ENCODE peak calls at places on chromosomes 4 and X, in eight cellular contexts. Q is RWPE2, V is A549, M is NB4, F is cardiac fibroblast, D is AG04450, B is gastrocnemius medialis, S is lower leg skin. I is an unnamed sample.

GRCh38 chrX:21800344-21800770 is 39.1 kb upstream of the MBTPS2 start:
- DNase-seq in V (no peak), F (peak), S (no peak), D (no peak), Q (no peak), B (peak), M (no peak), I (peak)

GRCh38 chr4:120718979-120719566 is 203.5 kb downstream of the PRDM5 start:
- DNase-seq in S (no peak), B (no peak), F (peak), M (peak), D (peak), V (no peak), Q (no peak), I (peak)

GRCh38 chr4:71126719-71127118 is 133.3 kb downstream of the DCK start:
- DNase-seq in B (no peak), S (no peak), M (no peak), F (peak), V (peak), Q (peak), D (peak), I (peak)

GRCh38 chr4:81421346-81422218 is 50.1 kb downstream of the RASGEF1B start:
- DNase-seq in F (peak), Q (no peak), S (peak), D (no peak), B (no peak), V (no peak), M (peak), I (peak)

GRCh38 chrX:72029473-72030411 is 102.0 kb downstream of the RTL5 start:
- DNase-seq in F (peak), B (no peak), M (no peak), D (peak), V (peak), S (no peak), Q (no peak), I (peak)

GRCh38 chrX:74325130-74326059 is 21.4 kb downstream of the ZCCHC13 start:
- DNase-seq in S (no peak), D (no peak), F (no peak), V (no peak), Q (no peak), M (peak), B (no peak), I (no peak)

GRCh38 chrX:108001218-108001814 is 19.1 kb upstream of the TEX13B start:
- DNase-seq in S (peak), V (peak), Q (no peak), D (peak), F (peak), B (peak), M (peak), I (peak)

GRCh38 chr4:137421796-137422195 is 110.5 kb downstream of the PCDH18 start:
- DNase-seq in M (peak), B (no peak), D (no peak), F (peak), Q (no peak), V (no peak), S (no peak), I (peak)

GRCh38 chr4:102585329-102585728 is 84.2 kb downstream of the NFKB1 start:
- DNase-seq in S (no peak), B (no peak), Q (no peak), V (no peak), D (no peak), M (no peak), F (no peak), I (no peak)

GRCh38 chr4:76747613-76748012 is 150.3 kb downstream of the SOWAHB start:
- DNase-seq in D (no peak), B (no peak), Q (no peak), S (no peak), V (no peak), M (no peak), F (no peak), I (peak)

GRCh38 chrX:153886915-153887314 is 942 bp upstream of the L1CAM start:
- DNase-seq in V (no peak), Q (no peak), F (no peak), M (no peak), D (no peak), B (no peak), S (no peak), I (no peak)

GRCh38 chr4:111512081-111512774 is 633.0 kb upstream of the FAM241A start:
- DNase-seq in S (no peak), M (peak), V (peak), Q (no peak), D (peak), B (no peak), F (peak), I (peak)

GRCh38 chrX:132615396-132616131 is 126.7 kb upstream of the MBNL3 start:
- DNase-seq in Q (no peak), F (peak), S (peak), B (no peak), D (no peak), M (peak), V (no peak), I (peak)

GRCh38 chr4:41969666-41970065 is 11.9 kb upstream of the DCAF4L1 start:
- DNase-seq in Q (no peak), S (no peak), D (no peak), B (no peak), V (no peak), M (peak), F (no peak), I (no peak)

GRCh38 chr4:176409627-176410026 is 89.9 kb downstream of the SPCS3 start:
- DNase-seq in V (no peak), M (no peak), Q (no peak), D (no peak), S (no peak), B (no peak), F (peak), I (peak)

GRCh38 chr4:15963568-15963967 is 593 bp upstream of the FGFBP2 start:
- DNase-seq in Q (no peak), F (no peak), V (no peak), S (no peak), M (peak), D (no peak), B (no peak), I (no peak)

GRCh38 chrX:74465424-74465823 is 44.1 kb downstream of the SLC16A2 start:
- DNase-seq in B (no peak), F (peak), V (no peak), Q (no peak), S (no peak), M (no peak), D (no peak), I (peak)

GRCh38 chr4:37765741-37766140 is 60.7 kb upstream of the PGM2 start:
- DNase-seq in B (no peak), S (no peak), F (no peak), V (no peak), Q (no peak), M (peak), D (no peak), I (no peak)

GRCh38 chr4:42412251-42412650 is 15.0 kb downstream of the SHISA3 start:
- DNase-seq in F (peak), Q (no peak), S (no peak), M (no peak), V (no peak), D (peak), B (no peak), I (peak)

GRCh38 chr4:176565044-176565443 is 227.7 kb downstream of the VEGFC start:
- DNase-seq in S (no peak), V (no peak), D (no peak), M (no peak), Q (no peak), F (peak), B (no peak), I (peak)

GRCh38 chr4:78627046-78627965 is 75.7 kb downstream of the ANXA3 start:
- DNase-seq in M (no peak), B (no peak), S (no peak), V (no peak), D (no peak), Q (no peak), F (no peak), I (no peak)

GRCh38 chrX:22194207-22194606 is 78.5 kb upstream of the CBLL2 start:
- DNase-seq in Q (no peak), M (no peak), D (no peak), S (no peak), V (no peak), F (no peak), B (no peak), I (no peak)

GRCh38 chrX:156004740-156005139 is 7.2 kb downstream of the IL9R start:
- DNase-seq in B (no peak), V (no peak), F (no peak), M (no peak), D (no peak), Q (no peak), S (no peak), I (no peak)

GRCh38 chr4:76216975-76217814 is 3.6 kb upstream of the SCARB2 start:
- DNase-seq in V (no peak), B (no peak), S (no peak), Q (no peak), D (no peak), M (no peak), F (no peak), I (no peak)

GRCh38 chr4:186587416-186588018 is 32.1 kb upstream of the MTNR1A start:
- DNase-seq in V (peak), F (peak), Q (no peak), S (peak), M (peak), B (no peak), D (peak), I (peak)

GRCh38 chrX:109872021-109872730 is 130.7 kb upstream of the TMEM164 start:
- DNase-seq in D (peak), B (no peak), S (no peak), V (no peak), F (no peak), M (no peak), Q (no peak), I (peak)

GRCh38 chrX:47723689-47724088 is 64.7 kb upstream of the UXT start:
- DNase-seq in F (no peak), D (no peak), Q (no peak), S (no peak), V (no peak), M (peak), B (no peak), I (no peak)

GRCh38 chr4:98689507-98690174 is 31.2 kb upstream of the TSPAN5 start:
- DNase-seq in D (no peak), V (no peak), F (no peak), B (no peak), S (no peak), Q (no peak), M (no peak), I (no peak)

GRCh38 chrX:31236231-31236630 is 164.4 kb upstream of the FTHL17 start:
- DNase-seq in V (no peak), D (no peak), F (no peak), Q (no peak), B (no peak), S (no peak), M (no peak), I (no peak)

GRCh38 chr4:54683616-54684346 is 26.0 kb downstream of the KIT start:
- DNase-seq in M (peak), F (peak), D (no peak), V (no peak), S (no peak), Q (no peak), B (no peak), I (peak)

GRCh38 chrX:136780738-136781137 is at the start of gene ARHGEF6:
- DNase-seq in F (peak), B (no peak), S (no peak), Q (no peak), V (no peak), D (no peak), M (peak), I (no peak)

GRCh38 chr4:110484767-110485166 is 8.8 kb downstream of the ENPEP start:
- DNase-seq in M (peak), Q (no peak), S (no peak), B (peak), F (peak), D (peak), V (no peak), I (peak)

GRCh38 chr4:155392486-155393184 is 15.9 kb upstream of the MAP9 start:
- DNase-seq in V (peak), S (no peak), B (no peak), F (peak), Q (no peak), D (peak), M (no peak), I (peak)

GRCh38 chr4:142940614-142941013 is 94.5 kb upstream of the INPP4B start:
- DNase-seq in S (no peak), D (no peak), M (no peak), F (no peak), B (no peak), V (no peak), Q (no peak), I (no peak)

GRCh38 chrX:155086202-155086840 is 15.0 kb downstream of the BRCC3 start:
- DNase-seq in B (no peak), S (no peak), F (peak), Q (no peak), M (peak), D (no peak), V (peak), I (peak)

GRCh38 chr4:107863850-107864371 is 39.2 kb downstream of the SGMS2 start:
- DNase-seq in M (no peak), B (no peak), S (no peak), F (peak), D (no peak), V (no peak), Q (peak), I (peak)
- TF ChIP-seq CTCF in M (no peak), B (no peak), S (no peak), F (no peak), D (no peak), V (no peak), Q (no peak), I (no peak)

GRCh38 chrX:69996102-69996468 is 53.7 kb downstream of the AWAT2 start:
- DNase-seq in V (no peak), S (no peak), D (no peak), B (no peak), M (no peak), F (no peak), Q (no peak), I (no peak)
- H3K4me3 ChIP-seq in V (no peak), S (no peak), D (no peak), B (no peak), M (no peak), F (no peak), Q (no peak), I (no peak)

GRCh38 chr4:173535165-173535737 is 5.2 kb upstream of the HAND2 start:
- DNase-seq in F (no peak), Q (no peak), S (no peak), B (no peak), M (no peak), D (no peak), V (no peak), I (no peak)

GRCh38 chr4:173538148-173538902 is 8.3 kb upstream of the HAND2 start:
- DNase-seq in Q (no peak), B (no peak), S (no peak), D (no peak), M (peak), V (no peak), F (no peak), I (peak)

GRCh38 chr4:173537628-173538147 is 7.7 kb upstream of the HAND2 start:
- DNase-seq in V (no peak), M (peak), Q (no peak), B (no peak), D (no peak), S (no peak), F (no peak), I (no peak)

GRCh38 chr4:173535932-173536331 is 5.9 kb upstream of the HAND2 start:
- DNase-seq in Q (no peak), M (no peak), S (no peak), B (no peak), D (no peak), V (no peak), F (no peak), I (no peak)

GRCh38 chr4:173536808-173537429 is 6.9 kb upstream of the HAND2 start:
- DNase-seq in B (no peak), D (no peak), M (no peak), V (no peak), S (no peak), Q (no peak), F (no peak), I (no peak)
- TF ChIP-seq CTCF in B (no peak), D (peak), M (peak), V (no peak), S (no peak), Q (peak), F (no peak), I (no peak)

GRCh38 chr4:185535818-185536729 is 767 bp upstream of the PDLIM3 start:
- DNase-seq in M (no peak), F (peak), V (no peak), Q (no peak), B (peak), S (no peak), D (no peak), I (peak)
- H3K4me3 ChIP-seq in M (no peak), F (peak), V (peak), Q (peak), B (peak), S (no peak), D (peak), I (peak)

GRCh38 chrX:51215266-51215665 is 117.4 kb upstream of the NUDT10 start:
- DNase-seq in Q (no peak), S (no peak), D (no peak), F (no peak), V (no peak), M (no peak), B (no peak), I (no peak)
- TF ChIP-seq CTCF in Q (no peak), S (no peak), D (no peak), F (no peak), V (no peak), M (no peak), B (no peak), I (no peak)

GRCh38 chr4:87406462-87406861 is 15.5 kb upstream of the HSD17B11 start:
- DNase-seq in B (no peak), S (no peak), Q (no peak), F (no peak), D (no peak), M (peak), V (no peak), I (no peak)
- H3K4me3 ChIP-seq in B (no peak), S (no peak), Q (no peak), F (no peak), D (no peak), M (peak), V (no peak), I (no peak)